ENCODE peak calls at places on chromosomes 7 and 10, in five cellular contexts. One of them, this sample, is unnamed.

GRCh38 chr7:137967143-137968018 is 34.5 kb downstream of the CREB3L2 start:
- DNase-seq in tibial artery: no peak
- DNase-seq in stimulated activated CD4-positive, alpha-beta T cell treated with anti-CD3 and anti-CD28 coated beads, Interleukin-15, amount 100 ng/mL, for 1 hour: no peak
- DNase-seq in HCEC 1CT: peak
- DNase-seq in GF-D8: peak
- DNase-seq in this sample: peak

GRCh38 chr10:128631801-128632241 is 505.6 kb upstream of the MKI67 start:
- DNase-seq in tibial artery: no peak
- DNase-seq in stimulated activated CD4-positive, alpha-beta T cell treated with anti-CD3 and anti-CD28 coated beads, Interleukin-15, amount 100 ng/mL, for 1 hour: no peak
- DNase-seq in HCEC 1CT: no peak
- DNase-seq in GF-D8: no peak
- DNase-seq in this sample: peak

GRCh38 chr10:114319406-114320248 is 80.6 kb downstream of the VWA2 start:
- DNase-seq in tibial artery: peak
- DNase-seq in stimulated activated CD4-positive, alpha-beta T cell treated with anti-CD3 and anti-CD28 coated beads, Interleukin-15, amount 100 ng/mL, for 1 hour: no peak
- DNase-seq in HCEC 1CT: no peak
- DNase-seq in GF-D8: no peak
- DNase-seq in this sample: no peak

GRCh38 chr7:42429339-42429738 is 192.3 kb upstream of the GLI3 start:
- DNase-seq in tibial artery: no peak
- DNase-seq in stimulated activated CD4-positive, alpha-beta T cell treated with anti-CD3 and anti-CD28 coated beads, Interleukin-15, amount 100 ng/mL, for 1 hour: no peak
- DNase-seq in HCEC 1CT: no peak
- DNase-seq in GF-D8: no peak
- DNase-seq in this sample: no peak

GRCh38 chr10:102815790-102816549 is 21.2 kb downstream of the CYP17A1 start:
- DNase-seq in tibial artery: peak
- DNase-seq in stimulated activated CD4-positive, alpha-beta T cell treated with anti-CD3 and anti-CD28 coated beads, Interleukin-15, amount 100 ng/mL, for 1 hour: no peak
- DNase-seq in HCEC 1CT: peak
- DNase-seq in GF-D8: peak
- DNase-seq in this sample: peak

GRCh38 chr7:151113344-151114150 is 27.3 kb downstream of the AGAP3 start:
- DNase-seq in tibial artery: no peak
- DNase-seq in stimulated activated CD4-positive, alpha-beta T cell treated with anti-CD3 and anti-CD28 coated beads, Interleukin-15, amount 100 ng/mL, for 1 hour: no peak
- DNase-seq in HCEC 1CT: peak
- DNase-seq in GF-D8: no peak
- DNase-seq in this sample: peak

GRCh38 chr7:154905615-154906014 is 97.3 kb downstream of the PAXIP1 start:
- DNase-seq in tibial artery: no peak
- DNase-seq in stimulated activated CD4-positive, alpha-beta T cell treated with anti-CD3 and anti-CD28 coated beads, Interleukin-15, amount 100 ng/mL, for 1 hour: no peak
- DNase-seq in HCEC 1CT: no peak
- DNase-seq in GF-D8: no peak
- DNase-seq in this sample: no peak

GRCh38 chr7:102220229-102220850 is 66.3 kb upstream of the SH2B2 start:
- DNase-seq in tibial artery: no peak
- DNase-seq in stimulated activated CD4-positive, alpha-beta T cell treated with anti-CD3 and anti-CD28 coated beads, Interleukin-15, amount 100 ng/mL, for 1 hour: no peak
- DNase-seq in HCEC 1CT: no peak
- DNase-seq in GF-D8: no peak
- DNase-seq in this sample: no peak

GRCh38 chr10:99560277-99561126 is 27.8 kb downstream of the NKX2-3 start:
- DNase-seq in tibial artery: no peak
- DNase-seq in stimulated activated CD4-positive, alpha-beta T cell treated with anti-CD3 and anti-CD28 coated beads, Interleukin-15, amount 100 ng/mL, for 1 hour: no peak
- DNase-seq in HCEC 1CT: peak
- DNase-seq in GF-D8: no peak
- DNase-seq in this sample: peak

GRCh38 chr10:23581906-23582305 is 143.0 kb downstream of the OTUD1 start:
- DNase-seq in tibial artery: no peak
- DNase-seq in stimulated activated CD4-positive, alpha-beta T cell treated with anti-CD3 and anti-CD28 coated beads, Interleukin-15, amount 100 ng/mL, for 1 hour: no peak
- DNase-seq in HCEC 1CT: no peak
- DNase-seq in GF-D8: no peak
- DNase-seq in this sample: no peak

GRCh38 chr10:32357056-32357735 is 10.2 kb upstream of the EPC1 start:
- DNase-seq in tibial artery: no peak
- DNase-seq in stimulated activated CD4-positive, alpha-beta T cell treated with anti-CD3 and anti-CD28 coated beads, Interleukin-15, amount 100 ng/mL, for 1 hour: no peak
- DNase-seq in HCEC 1CT: no peak
- DNase-seq in GF-D8: no peak
- DNase-seq in this sample: no peak

GRCh38 chr7:42314696-42315095 is 77.7 kb upstream of the GLI3 start:
- DNase-seq in tibial artery: no peak
- DNase-seq in stimulated activated CD4-positive, alpha-beta T cell treated with anti-CD3 and anti-CD28 coated beads, Interleukin-15, amount 100 ng/mL, for 1 hour: no peak
- DNase-seq in HCEC 1CT: no peak
- DNase-seq in GF-D8: no peak
- DNase-seq in this sample: no peak

GRCh38 chr10:37535459-37536246 is 321.8 kb downstream of the ZNF248 start:
- DNase-seq in tibial artery: no peak
- DNase-seq in stimulated activated CD4-positive, alpha-beta T cell treated with anti-CD3 and anti-CD28 coated beads, Interleukin-15, amount 100 ng/mL, for 1 hour: no peak
- DNase-seq in HCEC 1CT: no peak
- DNase-seq in GF-D8: no peak
- DNase-seq in this sample: no peak

GRCh38 chr7:3956949-3957348 is 655.9 kb downstream of the SDK1 start:
- DNase-seq in tibial artery: no peak
- DNase-seq in stimulated activated CD4-positive, alpha-beta T cell treated with anti-CD3 and anti-CD28 coated beads, Interleukin-15, amount 100 ng/mL, for 1 hour: no peak
- DNase-seq in HCEC 1CT: no peak
- DNase-seq in GF-D8: no peak
- DNase-seq in this sample: no peak

GRCh38 chr7:36308031-36308430 is 81.6 kb upstream of the ANLN start:
- DNase-seq in tibial artery: peak
- DNase-seq in stimulated activated CD4-positive, alpha-beta T cell treated with anti-CD3 and anti-CD28 coated beads, Interleukin-15, amount 100 ng/mL, for 1 hour: no peak
- DNase-seq in HCEC 1CT: no peak
- DNase-seq in GF-D8: no peak
- DNase-seq in this sample: peak

GRCh38 chr10:22666287-22667092 is 47.9 kb downstream of the PIP4K2A start:
- DNase-seq in tibial artery: no peak
- DNase-seq in stimulated activated CD4-positive, alpha-beta T cell treated with anti-CD3 and anti-CD28 coated beads, Interleukin-15, amount 100 ng/mL, for 1 hour: no peak
- DNase-seq in HCEC 1CT: no peak
- DNase-seq in GF-D8: peak
- DNase-seq in this sample: no peak

GRCh38 chr7:2288986-2289611 is 25.1 kb downstream of the SNX8 start:
- DNase-seq in tibial artery: no peak
- DNase-seq in stimulated activated CD4-positive, alpha-beta T cell treated with anti-CD3 and anti-CD28 coated beads, Interleukin-15, amount 100 ng/mL, for 1 hour: no peak
- DNase-seq in HCEC 1CT: no peak
- DNase-seq in GF-D8: no peak
- DNase-seq in this sample: no peak

GRCh38 chr10:62021978-62022802 is 120.7 kb downstream of the ARID5B start:
- DNase-seq in tibial artery: no peak
- DNase-seq in stimulated activated CD4-positive, alpha-beta T cell treated with anti-CD3 and anti-CD28 coated beads, Interleukin-15, amount 100 ng/mL, for 1 hour: no peak
- DNase-seq in HCEC 1CT: no peak
- DNase-seq in GF-D8: no peak
- DNase-seq in this sample: no peak

GRCh38 chr7:44244282-44244681 is 43.5 kb downstream of the YKT6 start:
- DNase-seq in tibial artery: no peak
- DNase-seq in stimulated activated CD4-positive, alpha-beta T cell treated with anti-CD3 and anti-CD28 coated beads, Interleukin-15, amount 100 ng/mL, for 1 hour: peak
- DNase-seq in HCEC 1CT: no peak
- DNase-seq in GF-D8: no peak
- DNase-seq in this sample: peak

GRCh38 chr10:33559105-33559504 is 224.6 kb upstream of the NRP1 start:
- DNase-seq in tibial artery: no peak
- DNase-seq in stimulated activated CD4-positive, alpha-beta T cell treated with anti-CD3 and anti-CD28 coated beads, Interleukin-15, amount 100 ng/mL, for 1 hour: no peak
- DNase-seq in HCEC 1CT: peak
- DNase-seq in GF-D8: no peak
- DNase-seq in this sample: no peak

GRCh38 chr10:14560794-14561765 is 213.6 kb downstream of the FAM107B start:
- DNase-seq in tibial artery: no peak
- DNase-seq in stimulated activated CD4-positive, alpha-beta T cell treated with anti-CD3 and anti-CD28 coated beads, Interleukin-15, amount 100 ng/mL, for 1 hour: no peak
- DNase-seq in HCEC 1CT: no peak
- DNase-seq in GF-D8: no peak
- DNase-seq in this sample: no peak

GRCh38 chr7:101390901-101391301 is 28.2 kb downstream of the COL26A1 start:
- DNase-seq in tibial artery: no peak
- DNase-seq in stimulated activated CD4-positive, alpha-beta T cell treated with anti-CD3 and anti-CD28 coated beads, Interleukin-15, amount 100 ng/mL, for 1 hour: no peak
- DNase-seq in HCEC 1CT: no peak
- DNase-seq in GF-D8: peak
- DNase-seq in this sample: peak

GRCh38 chr10:59625842-59626522 is 83.7 kb downstream of the SLC16A9 start:
- DNase-seq in tibial artery: no peak
- DNase-seq in stimulated activated CD4-positive, alpha-beta T cell treated with anti-CD3 and anti-CD28 coated beads, Interleukin-15, amount 100 ng/mL, for 1 hour: no peak
- DNase-seq in HCEC 1CT: peak
- DNase-seq in GF-D8: peak
- DNase-seq in this sample: peak

GRCh38 chr7:40009301-40009700 is 59.2 kb downstream of the CDK13 start:
- DNase-seq in tibial artery: no peak
- DNase-seq in stimulated activated CD4-positive, alpha-beta T cell treated with anti-CD3 and anti-CD28 coated beads, Interleukin-15, amount 100 ng/mL, for 1 hour: no peak
- DNase-seq in HCEC 1CT: no peak
- DNase-seq in GF-D8: no peak
- DNase-seq in this sample: no peak

GRCh38 chr7:84981038-84981601 is 205.7 kb downstream of the SEMA3D start:
- DNase-seq in tibial artery: no peak
- DNase-seq in stimulated activated CD4-positive, alpha-beta T cell treated with anti-CD3 and anti-CD28 coated beads, Interleukin-15, amount 100 ng/mL, for 1 hour: no peak
- DNase-seq in HCEC 1CT: no peak
- DNase-seq in GF-D8: no peak
- DNase-seq in this sample: no peak

This sample was measured in mesenchymal stem cell.